ENCODE peak calls at places on chromosomes 6 and 20, in nine cellular contexts. X is right atrium auricular region; H is mesendoderm; R is A673; L is coronary artery; V is CD4-positive, CD25-positive, alpha-beta regulatory T cell; N is right cardiac atrium; M is HFF-Myc; T is GM12865. B is an unnamed sample.

GRCh38 chr20:8194721-8195120 is 62.7 kb downstream of the PLCB1 start:
- DNase-seq in N (no peak), V (no peak), X (no peak), L (no peak), R (no peak), T (no peak), H (no peak), M (peak; percentile 17), B (no peak)

GRCh38 chr20:33465536-33466302 is 22.2 kb upstream of the SNTA1 start:
- DNase-seq in V (no peak), T (no peak), L (no peak), H (no peak), X (no peak), M (no peak), N (no peak), R (no peak), B (no peak)

GRCh38 chr6:140572129-140572528 is 1197.7 kb upstream of the CITED2 start:
- DNase-seq in N (no peak), L (no peak), T (peak; percentile 21), X (no peak), R (peak; percentile 89), H (no peak), M (peak; percentile 84), V (no peak), B (no peak)

GRCh38 chr6:110341671-110342304 is 16.4 kb downstream of the METTL24 start:
- DNase-seq in T (peak; percentile 23), H (peak; percentile 85), M (no peak), X (no peak), L (no peak), R (no peak), V (no peak), N (no peak), B (no peak)

GRCh38 chr6:134778431-134778830 is 171.5 kb downstream of the ALDH8A1 start:
- DNase-seq in N (no peak), T (no peak), X (no peak), V (no peak), M (no peak), L (no peak), H (no peak), R (no peak), B (no peak)

GRCh38 chr20:31838646-31839292 is 6.6 kb downstream of the FOXS1 start:
- DNase-seq in N (peak; percentile 55), X (no peak), L (no peak), T (no peak), H (no peak), R (no peak), V (no peak), M (no peak), B (no peak)

GRCh38 chr6:18506387-18507017 is 119.4 kb downstream of the RNF144B start:
- DNase-seq in R (peak; percentile 81), T (no peak), M (no peak), V (no peak), N (no peak), L (no peak), H (no peak), X (no peak), B (no peak)

GRCh38 chr6:10962673-10963072 is 75.8 kb downstream of the SYCP2L start:
- DNase-seq in X (no peak), T (peak; percentile 52), N (no peak), R (peak; percentile 12), V (no peak), M (peak; percentile 52), L (no peak), H (no peak), B (no peak)

GRCh38 chr20:35635652-35636051 is 20.0 kb downstream of the SPAG4 start:
- DNase-seq in L (no peak), H (no peak), X (no peak), V (no peak), R (no peak), M (no peak), T (no peak), N (no peak), B (no peak)

GRCh38 chr6:67451874-67452273 is 1183.2 kb upstream of the ADGRB3 start:
- DNase-seq in R (no peak), L (no peak), V (no peak), M (no peak), N (no peak), X (no peak), T (no peak), H (no peak), B (no peak)

GRCh38 chr20:64246616-64247311 is 8.8 kb upstream of the PCMTD2 start:
- DNase-seq in V (no peak), M (no peak), L (no peak), X (no peak), N (no peak), H (no peak), R (no peak), T (no peak), B (no peak)

GRCh38 chr20:48051810-48052491 is 266.7 kb upstream of the SULF2 start:
- DNase-seq in T (no peak), M (peak; percentile 80), N (no peak), X (no peak), R (peak; percentile 82), V (no peak), H (no peak), L (no peak), B (no peak)

GRCh38 chr6:6694368-6694780 is 105.9 kb downstream of the LY86 start:
- DNase-seq in R (no peak), N (peak; percentile 68), M (no peak), V (no peak), H (peak; percentile 50), T (no peak), X (no peak), L (no peak), B (no peak)

GRCh38 chr6:121305957-121306607 is 28.2 kb downstream of the TBC1D32 start:
- DNase-seq in N (no peak), L (no peak), X (no peak), M (peak; percentile 10), H (peak; percentile 59), R (peak; percentile 53), V (no peak), T (peak; percentile 53), B (peak; percentile 45)

GRCh38 chr6:137727206-137727605 is 139.9 kb upstream of the TNFAIP3 start:
- DNase-seq in L (no peak), X (no peak), N (no peak), T (no peak), V (no peak), M (no peak), H (no peak), R (no peak), B (no peak)

GRCh38 chr20:59062057-59062456 is 19.5 kb upstream of the PRELID3B start:
- DNase-seq in V (no peak), R (no peak), L (no peak), N (no peak), T (no peak), X (no peak), H (peak; percentile 4), M (no peak), B (no peak)

DNA sequence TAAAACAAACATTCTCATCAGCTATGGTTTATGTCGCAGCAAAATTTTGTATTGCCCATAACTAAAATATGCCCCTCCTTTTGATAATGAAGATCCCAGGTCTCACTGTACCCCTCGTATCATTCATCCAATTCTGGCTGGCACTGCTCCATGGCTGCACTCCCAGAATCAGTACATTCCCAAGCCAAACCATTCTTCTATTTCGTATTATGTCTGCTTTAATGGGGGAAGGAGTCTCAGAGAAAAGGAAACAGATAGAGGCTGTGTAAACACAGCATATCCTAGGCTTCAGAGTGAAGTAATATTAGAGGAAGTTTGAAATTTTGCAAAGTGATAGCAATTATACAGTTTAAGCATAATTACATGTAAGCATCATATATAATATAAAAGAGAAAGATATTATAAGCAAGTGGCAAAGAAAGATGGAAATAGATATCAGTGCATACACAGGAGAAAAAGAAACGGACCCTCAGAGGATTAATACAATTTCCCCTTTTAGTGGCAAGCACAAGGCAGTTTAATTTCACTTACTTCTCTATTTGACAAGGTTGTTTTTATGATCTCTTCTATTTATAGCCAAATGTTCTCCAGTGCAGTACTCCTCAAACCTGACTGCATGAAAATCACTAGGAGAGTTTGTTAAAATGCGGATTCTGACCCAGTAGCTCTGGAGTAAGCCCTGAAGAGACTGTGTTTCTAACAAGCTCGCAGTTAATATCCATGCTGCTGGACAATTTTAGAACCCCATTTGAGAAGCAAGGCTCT is 56.5 kb upstream of the TENT5A start:
- DNase-seq in R (no peak), X (no peak), T (no peak), V (no peak), N (peak; percentile 77), H (no peak), M (no peak), L (no peak), B (no peak)
- H3K4me3 ChIP-seq in R (no peak overlapping the region), X (no peak overlapping the region), T (no peak overlapping the region), V (no peak overlapping the region), N (peak overlapping the region; percentile 56), H (no peak overlapping the region), M (no peak overlapping the region), L (peak overlapping the region; percentile 61), B (no peak overlapping the region)

GRCh38 chr6:100451577-100451976 is 13.1 kb downstream of the SIM1 start:
- DNase-seq in T (no peak), H (no peak), N (no peak), M (no peak), R (no peak), L (no peak), X (no peak), V (no peak), B (no peak)
- H3K4me3 ChIP-seq in T (no peak overlapping the region), H (no peak overlapping the region), N (no peak overlapping the region), M (no peak overlapping the region), R (no peak overlapping the region), L (no peak overlapping the region), X (no peak overlapping the region), V (no peak overlapping the region), B (no peak overlapping the region)

GRCh38 chr6:157240059-157240959 is 83.0 kb downstream of the TMEM242 start:
- DNase-seq in T (no peak), R (peak; percentile 65), X (peak; percentile 82), N (peak; percentile 82), L (peak; percentile 89), H (no peak), V (no peak), M (no peak), B (no peak)
- H3K4me3 ChIP-seq in T (no peak overlapping the region), R (peak overlapping the region; percentile 25), X (no peak overlapping the region), N (peak overlapping the region; percentile 0), L (peak overlapping the region; percentile 48), H (no peak overlapping the region), V (no peak overlapping the region), M (peak overlapping the region; percentile 25), B (no peak overlapping the region)

DNA sequence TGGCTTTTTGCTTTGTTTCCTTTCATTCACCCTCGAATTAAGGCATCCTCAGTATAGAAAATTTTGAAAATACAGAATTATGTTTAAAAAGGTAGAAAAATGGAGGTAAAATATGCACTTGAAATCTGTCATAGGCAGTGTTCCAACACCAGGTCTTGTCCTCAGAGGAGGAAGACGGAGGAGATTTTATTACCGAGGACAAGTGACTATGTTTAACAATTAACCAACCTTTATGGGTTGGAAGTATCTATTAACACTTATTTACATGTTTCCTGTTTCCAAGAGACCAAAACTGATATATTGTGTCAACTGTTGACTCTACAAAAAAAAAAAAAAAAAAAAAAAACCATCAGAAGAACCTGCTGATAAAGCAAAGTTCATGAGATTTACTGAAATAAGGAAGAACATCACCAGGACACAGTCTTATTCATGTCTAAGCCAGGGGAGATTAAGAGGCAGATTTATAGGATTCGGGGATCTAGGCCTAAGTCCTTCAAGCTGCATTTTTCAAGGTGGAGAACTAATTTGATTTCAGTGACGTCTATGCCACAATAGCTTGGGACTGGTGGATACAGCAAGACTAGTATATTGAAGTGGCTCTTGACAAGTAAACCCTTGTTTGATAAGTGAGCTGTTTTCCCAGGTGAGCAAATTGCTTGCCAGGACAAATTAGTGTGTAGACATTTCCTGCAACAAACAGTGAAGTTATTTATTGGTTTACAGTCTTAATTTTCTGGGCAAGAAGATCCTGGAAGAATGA is 126.6 kb upstream of the NAA20 start:
- DNase-seq in L (no peak), M (peak; percentile 25), N (no peak), X (no peak), H (no peak), T (no peak), V (no peak), R (no peak), B (no peak)
- H3K4me3 ChIP-seq in L (peak overlapping the region; percentile 72), M (no peak overlapping the region), N (peak overlapping the region; percentile 42), X (peak overlapping the region; percentile 14), H (no peak overlapping the region), T (no peak overlapping the region), V (no peak overlapping the region), R (no peak overlapping the region), B (no peak overlapping the region)